ENCODE peak calls at places on chromosomes 6 and 20, in five cellular contexts. One of them, this sample, is unnamed.

GRCh38 chr6:11410539-11411307 is 126.8 kb upstream of the TMEM170B start:
- DNase-seq in CD4-positive, alpha-beta T cell: no peak
- DNase-seq in ACHN: no peak
- DNase-seq in GM10248: peak
- DNase-seq in HTR-8/SVneo: no peak
- DNase-seq in this sample: no peak

GRCh38 chr6:65014006-65014405 is 693.0 kb downstream of the EYS start:
- DNase-seq in CD4-positive, alpha-beta T cell: no peak
- DNase-seq in ACHN: no peak
- DNase-seq in GM10248: no peak
- DNase-seq in HTR-8/SVneo: no peak
- DNase-seq in this sample: no peak

GRCh38 chr6:42696526-42697267 is 25.7 kb downstream of the PRPH2 start:
- DNase-seq in ACHN: no peak
- DNase-seq in HTR-8/SVneo: no peak
- DNase-seq in CD4-positive, alpha-beta T cell: no peak
- DNase-seq in GM10248: no peak
- DNase-seq in this sample: no peak

GRCh38 chr6:7074870-7075269 is 32.9 kb upstream of the RREB1 start:
- DNase-seq in ACHN: no peak
- DNase-seq in CD4-positive, alpha-beta T cell: no peak
- DNase-seq in HTR-8/SVneo: no peak
- DNase-seq in GM10248: no peak
- DNase-seq in this sample: no peak

GRCh38 chr6:4931530-4932505 is 72.0 kb downstream of the RPP40 start:
- DNase-seq in HTR-8/SVneo: no peak
- DNase-seq in GM10248: no peak
- DNase-seq in CD4-positive, alpha-beta T cell: no peak
- DNase-seq in ACHN: no peak
- DNase-seq in this sample: no peak

GRCh38 chr6:111355156-111355555 is 127.9 kb downstream of the REV3L start:
- DNase-seq in GM10248: no peak
- DNase-seq in HTR-8/SVneo: no peak
- DNase-seq in ACHN: no peak
- DNase-seq in CD4-positive, alpha-beta T cell: no peak
- DNase-seq in this sample: no peak

GRCh38 chr20:51360451-51361230 is 181.9 kb downstream of the NFATC2 start:
- DNase-seq in HTR-8/SVneo: peak
- DNase-seq in CD4-positive, alpha-beta T cell: no peak
- DNase-seq in GM10248: no peak
- DNase-seq in ACHN: peak
- DNase-seq in this sample: no peak

GRCh38 chr6:70310063-70310694 is 7.3 kb upstream of the COL9A1 start:
- DNase-seq in HTR-8/SVneo: peak
- DNase-seq in CD4-positive, alpha-beta T cell: no peak
- DNase-seq in GM10248: no peak
- DNase-seq in ACHN: peak
- DNase-seq in this sample: peak

GRCh38 chr6:131952886-131953509 is 1.8 kb upstream of the CCN2 start:
- DNase-seq in ACHN: no peak
- DNase-seq in CD4-positive, alpha-beta T cell: no peak
- DNase-seq in HTR-8/SVneo: no peak
- DNase-seq in GM10248: no peak
- DNase-seq in this sample: no peak

GRCh38 chr20:3168079-3168828 is 5.1 kb downstream of the LZTS3 start:
- DNase-seq in HTR-8/SVneo: no peak
- DNase-seq in GM10248: no peak
- DNase-seq in ACHN: no peak
- DNase-seq in CD4-positive, alpha-beta T cell: no peak
- DNase-seq in this sample: peak

This sample was measured in GM13976.